ENCODE peak calls at places on chromosomes 5 and 9, in ten cellular contexts. G is A549, A is MM.1S, N is uterus, X is testis, Q is kidney, K is spleen, L is brain microvascular endothelial cell, E is RWPE2, O is IMR-90. F is an unnamed sample.

GRCh38 chr9:19381656-19382055 is 1.6 kb upstream of the RPS6 start:
- DNase-seq in E (no peak), A (no peak), K (no peak), Q (no peak), X (no peak), L (no peak), N (no peak), G (no peak), O (no peak), F (no peak)

GRCh38 chr9:38035873-38036272 is 33.2 kb downstream of the SHB start:
- DNase-seq in K (no peak), N (no peak), L (peak), G (peak), Q (no peak), O (peak), E (no peak), A (no peak), X (no peak), F (peak)

GRCh38 chr9:24516463-24516862 is 29.2 kb downstream of the IZUMO3 start:
- DNase-seq in Q (no peak), K (no peak), G (no peak), L (no peak), A (no peak), N (no peak), E (no peak), X (no peak), O (no peak), F (no peak)

GRCh38 chr9:131624636-131625241 is 79.4 kb downstream of the PRRT1B start:
- DNase-seq in A (no peak), N (no peak), O (peak), L (no peak), X (no peak), G (no peak), K (peak), Q (peak), E (no peak), F (no peak)

GRCh38 chr9:86494644-86495081 is 140.5 kb upstream of the TUT7 start:
- DNase-seq in G (peak), A (no peak), Q (no peak), N (no peak), X (no peak), E (no peak), L (peak), K (no peak), O (peak), F (no peak)

GRCh38 chr9:110206388-110206787 is 1.6 kb downstream of the C9orf152 start:
- DNase-seq in L (no peak), O (no peak), N (no peak), Q (no peak), X (no peak), A (no peak), K (no peak), G (no peak), E (no peak), F (no peak)

GRCh38 chr5:143573568-143574170 is 170.2 kb upstream of the NR3C1 start:
- DNase-seq in A (peak), X (no peak), G (no peak), O (no peak), K (no peak), N (no peak), Q (no peak), E (no peak), L (no peak), F (no peak)

GRCh38 chr9:91146391-91147019 is 215.2 kb downstream of the AUH start:
- DNase-seq in A (no peak), N (no peak), K (no peak), Q (no peak), G (no peak), L (no peak), E (no peak), O (no peak), X (no peak), F (no peak)

GRCh38 chr5:122774861-122775712 is at the start of gene SNX2:
- DNase-seq in G (peak), A (peak), K (peak), Q (peak), E (peak), X (peak), O (peak), L (peak), N (peak), F (peak)

GRCh38 chr9:81389569-81389993 is 299.8 kb downstream of the TLE1 start:
- DNase-seq in O (peak), L (peak), Q (no peak), G (peak), N (peak), X (no peak), A (no peak), K (no peak), E (peak), F (peak)

GRCh38 chr5:131796793-131797693 is at the start of gene FNIP1:
- DNase-seq in K (peak), O (peak), Q (peak), L (peak), A (peak), X (peak), N (peak), E (peak), G (peak), F (peak)

GRCh38 chr5:131795128-131795719 is 1.6 kb downstream of the FNIP1 start:
- DNase-seq in Q (no peak), E (no peak), X (no peak), O (no peak), K (no peak), L (no peak), A (no peak), G (no peak), N (no peak), F (no peak)

GRCh38 chr5:131792900-131793299 is 3.9 kb downstream of the FNIP1 start:
- DNase-seq in N (no peak), O (no peak), X (no peak), G (no peak), A (no peak), Q (no peak), E (no peak), L (no peak), K (no peak), F (no peak)

GRCh38 chr5:131794596-131794995 is 2.2 kb downstream of the FNIP1 start:
- DNase-seq in Q (no peak), O (no peak), A (no peak), L (no peak), X (no peak), G (no peak), E (no peak), N (no peak), K (no peak), F (no peak)

DNA sequence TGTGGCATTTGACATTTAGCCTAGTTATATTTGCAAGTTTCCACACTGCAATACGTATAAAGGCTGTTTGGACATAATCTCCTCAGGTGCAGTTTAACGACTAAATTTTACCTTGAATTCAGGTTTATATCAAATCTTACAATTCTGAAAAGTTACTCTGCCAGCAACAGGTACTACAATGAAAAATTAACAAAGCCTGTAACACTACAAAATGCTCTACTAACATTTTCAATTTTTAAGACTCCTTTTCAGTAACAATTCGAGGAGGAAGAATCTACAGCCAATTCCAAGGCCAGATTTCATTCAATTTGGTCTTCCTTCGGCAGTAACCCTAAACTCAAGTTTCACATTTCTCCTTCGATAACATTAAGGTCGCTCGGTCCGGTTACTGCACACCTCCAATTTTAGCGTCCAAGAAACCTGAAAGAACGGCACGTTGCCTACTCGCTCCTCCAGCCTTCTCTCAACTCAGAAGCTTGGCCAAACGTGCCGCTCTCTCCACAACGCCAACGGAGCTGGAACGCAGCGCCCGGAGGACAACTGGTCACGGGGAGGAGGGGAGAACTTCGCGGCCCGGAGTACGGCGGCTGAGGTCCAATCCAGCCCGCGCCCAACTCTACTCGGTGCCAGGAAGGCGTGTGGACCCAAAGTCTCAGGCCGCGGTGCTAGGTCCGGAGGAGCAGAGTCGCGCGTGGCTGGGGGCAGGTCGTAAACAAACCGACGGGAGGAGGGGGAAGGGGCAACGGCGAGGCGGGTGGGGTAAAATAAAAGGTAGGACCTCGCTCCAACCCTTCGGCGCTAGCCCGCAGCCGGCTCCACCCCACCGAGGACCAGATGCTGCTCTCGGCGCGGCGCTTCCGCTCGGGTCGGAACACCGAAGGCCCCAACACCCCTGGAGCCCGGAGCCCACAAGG is 681 bp downstream of the FNIP1 start:
- DNase-seq in Q (peak), O (peak), G (peak), X (peak), N (peak), K (peak), A (peak), E (peak), L (peak), F (no peak)
- H3K4me3 ChIP-seq in Q (peak), O (peak), G (peak), X (peak), N (peak), K (peak), A (peak), E (peak), L (peak), F (peak)

GRCh38 chr9:129128689-129129088 is 17.5 kb downstream of the PTPA start:
- DNase-seq in L (no peak), G (no peak), X (no peak), N (no peak), O (no peak), E (no peak), Q (no peak), A (no peak), K (no peak), F (no peak)

GRCh38 chr9:129130791-129131190 is 19.6 kb downstream of the PTPA start:
- DNase-seq in X (no peak), N (no peak), Q (no peak), O (no peak), E (no peak), L (no peak), A (no peak), K (no peak), G (no peak), F (no peak)

GRCh38 chr9:129124507-129125069 is 13.4 kb downstream of the PTPA start:
- DNase-seq in Q (peak), N (no peak), X (no peak), A (no peak), K (no peak), E (no peak), L (no peak), O (no peak), G (no peak), F (no peak)

GRCh38 chr9:129125478-129125877 is 14.3 kb downstream of the PTPA start:
- DNase-seq in G (peak), E (no peak), X (no peak), O (peak), A (no peak), N (no peak), K (no peak), L (peak), Q (no peak), F (no peak)

GRCh38 chr9:129126789-129127618 is 15.8 kb downstream of the PTPA start:
- DNase-seq in E (no peak), X (no peak), O (no peak), K (no peak), G (no peak), L (no peak), A (no peak), N (no peak), Q (no peak), F (no peak)
- H3K27ac ChIP-seq in E (no peak), X (no peak), O (no peak), K (no peak), G (peak), L (peak), A (no peak), N (peak), Q (no peak), F (no peak)

DNA sequence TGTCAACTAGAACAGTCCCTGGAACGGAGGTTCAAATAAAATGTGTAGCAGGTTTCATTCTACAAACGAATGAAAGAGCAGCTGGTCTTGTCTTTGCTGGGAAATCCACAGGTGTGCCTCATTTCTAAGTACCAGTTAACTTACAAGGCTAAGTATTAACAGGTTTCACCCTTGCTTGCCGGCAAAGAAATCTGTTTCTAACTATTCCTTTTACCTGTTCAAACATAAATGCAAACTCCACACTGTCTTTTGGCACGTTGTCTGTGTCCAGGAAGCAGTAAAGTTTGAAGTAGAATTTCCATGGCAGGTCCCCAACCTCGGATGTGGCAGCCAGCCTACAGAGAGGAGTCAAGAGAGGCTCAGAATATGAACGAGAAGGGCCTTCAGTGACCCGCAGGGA is 54.4 kb upstream of the RETREG1 start:
- DNase-seq in L (no peak), A (no peak), E (no peak), O (no peak), Q (no peak), G (no peak), K (no peak), X (no peak), N (no peak), F (no peak)
- TF ChIP-seq CTCF in L (no peak), A (no peak), E (no peak), O (no peak), Q (no peak), G (no peak), K (no peak), X (no peak), N (no peak), F (no peak)

DNA sequence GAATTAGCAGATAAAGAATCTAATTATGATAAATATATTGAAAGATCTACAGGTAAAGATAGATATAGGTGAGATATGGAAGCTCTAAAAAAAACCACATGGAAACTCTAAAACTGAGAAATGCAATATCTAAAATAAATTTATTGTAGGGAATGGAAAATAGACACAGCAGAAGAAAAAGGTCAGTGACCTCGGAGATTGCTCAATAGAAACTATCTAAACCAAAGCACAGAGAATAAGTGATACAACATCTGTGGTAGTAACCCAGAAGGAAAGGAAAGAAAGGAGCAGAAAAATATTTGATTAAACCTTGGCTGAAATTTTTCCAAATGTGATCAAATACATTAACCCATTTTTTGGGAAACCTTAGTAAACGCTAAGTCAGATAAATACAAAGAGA is 43.1 kb upstream of the GLIPR2 start:
- DNase-seq in E (no peak), A (no peak), Q (no peak), G (no peak), X (no peak), L (no peak), O (no peak), N (no peak), K (no peak), F (no peak)
- H3K4me3 ChIP-seq in E (no peak), A (no peak), Q (no peak), G (no peak), X (no peak), L (no peak), O (no peak), N (no peak), K (no peak), F (no peak)

GRCh38 chr9:80127920-80128319 is 556.2 kb downstream of the TLE4 start:
- DNase-seq in L (no peak), N (no peak), X (no peak), O (no peak), K (no peak), Q (no peak), E (no peak), G (no peak), A (no peak), F (no peak)
- H3K27ac ChIP-seq in L (no peak), N (no peak), X (no peak), O (no peak), K (no peak), Q (no peak), E (no peak), G (no peak), A (no peak), F (no peak)